ENCODE peak calls at places on chromosomes 12 and 14, in five cellular contexts. M, S, U, C and Z are unnamed samples.

GRCh38 chr14:57982802-57983201 is 116.9 kb upstream of the SLC35F4 start:
- DNase-seq in S (no peak), M (no peak), U (no peak), C (no peak), Z (no peak)

GRCh38 chr12:54572881-54573280 is 15.6 kb downstream of the PPP1R1A start:
- DNase-seq in U (no peak), M (peak; percentile 86), C (no peak), S (no peak), Z (no peak)

GRCh38 chr12:10701226-10701681 is 21.9 kb downstream of the YBX3 start:
- DNase-seq in U (no peak), S (no peak), C (no peak), M (no peak), Z (peak; percentile 78)

GRCh38 chr14:92040431-92041040 is 677 bp upstream of the TRIP11 start:
- DNase-seq in U (peak; percentile 12), S (peak; percentile 59), C (peak; percentile 54), M (peak; percentile 58), Z (peak; percentile 50)

GRCh38 chr14:68103841-68104240 is 284.3 kb downstream of the RAD51B start:
- DNase-seq in S (no peak), C (no peak), U (no peak), M (no peak), Z (no peak)

GRCh38 chr14:51242545-51243490 is 2.8 kb downstream of the TMX1 start:
- DNase-seq in M (peak; percentile 74), U (no peak), C (no peak), S (no peak), Z (peak; percentile 14)

GRCh38 chr12:19437996-19438395 is 1.3 kb upstream of the AEBP2 start:
- DNase-seq in C (no peak), S (no peak), M (no peak), U (no peak), Z (peak; percentile 13)

GRCh38 chr12:109534456-109534855 is 38.8 kb downstream of the MMAB start:
- DNase-seq in S (no peak), C (no peak), U (no peak), M (no peak), Z (no peak)

GRCh38 chr12:80892597-80893445 is 44.9 kb downstream of the LIN7A start:
- DNase-seq in M (peak; percentile 59), C (no peak), S (no peak), U (no peak), Z (peak; percentile 73)

GRCh38 chr12:120688527-120689071 is 1.6 kb downstream of the MLEC start:
- DNase-seq in U (no peak), S (peak; percentile 70), M (no peak), C (no peak), Z (peak; percentile 59)

GRCh38 chr12:24997970-24998582 is 49.2 kb upstream of the BCAT1 start:
- DNase-seq in S (no peak), C (peak; percentile 57), M (no peak), U (no peak), Z (peak; percentile 80)
- H3K4me3 ChIP-seq in S (no peak overlapping the region), C (no peak overlapping the region), M (no peak overlapping the region), U (no peak overlapping the region), Z (no peak overlapping the region)

DNA sequence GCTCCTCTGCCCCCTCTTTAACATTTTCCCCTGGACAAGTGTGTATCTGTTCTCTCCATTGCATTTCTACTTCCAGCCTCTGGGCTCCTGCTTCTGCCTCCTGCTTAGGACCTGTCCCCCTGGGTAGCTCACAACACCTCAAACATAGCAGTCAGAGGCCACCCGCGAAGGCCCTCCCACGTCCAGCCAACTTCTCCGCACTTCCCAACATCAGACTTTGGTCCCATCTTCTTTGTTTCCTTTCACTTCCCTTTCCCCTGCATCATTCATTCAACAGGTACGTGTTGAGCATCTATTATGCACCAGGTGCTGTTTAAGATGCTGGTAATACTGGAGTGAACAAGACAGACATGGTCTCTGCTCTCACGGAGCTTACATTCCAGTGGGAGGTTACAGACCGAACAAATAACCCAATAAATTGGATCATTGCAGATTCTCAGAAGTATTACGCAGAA is 3.1 kb downstream of the C12orf57 start:
- DNase-seq in U (no peak), S (no peak), M (no peak), C (no peak), Z (no peak)
- H3K9ac ChIP-seq in U (peak overlapping the region; percentile 88), S (peak overlapping the region; percentile 57), M (peak overlapping the region; percentile 52), C (no peak overlapping the region), Z (no peak overlapping the region)

DNA sequence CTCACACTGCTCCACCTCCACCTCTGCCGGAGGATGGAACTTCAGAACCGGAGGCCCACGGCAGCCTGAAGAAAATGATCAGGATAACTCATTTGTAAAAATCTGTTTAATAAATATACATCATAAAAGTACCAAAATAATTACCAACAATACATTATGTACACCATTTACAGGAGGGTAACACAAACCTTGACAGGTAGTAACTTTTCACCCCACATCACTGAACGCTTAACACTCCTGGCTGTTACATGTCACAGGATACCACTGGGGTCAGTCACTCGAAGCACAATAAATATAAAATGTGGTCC is 3.2 kb downstream of the NFKBIA start:
- DNase-seq in C (no peak), M (no peak), S (no peak), U (no peak), Z (no peak)
- H3K4me3 ChIP-seq in C (peak overlapping the region; percentile 61), M (peak overlapping the region; percentile 98), S (peak overlapping the region; percentile 72), U (no peak overlapping the region), Z (peak overlapping the region; percentile 91)

DNA sequence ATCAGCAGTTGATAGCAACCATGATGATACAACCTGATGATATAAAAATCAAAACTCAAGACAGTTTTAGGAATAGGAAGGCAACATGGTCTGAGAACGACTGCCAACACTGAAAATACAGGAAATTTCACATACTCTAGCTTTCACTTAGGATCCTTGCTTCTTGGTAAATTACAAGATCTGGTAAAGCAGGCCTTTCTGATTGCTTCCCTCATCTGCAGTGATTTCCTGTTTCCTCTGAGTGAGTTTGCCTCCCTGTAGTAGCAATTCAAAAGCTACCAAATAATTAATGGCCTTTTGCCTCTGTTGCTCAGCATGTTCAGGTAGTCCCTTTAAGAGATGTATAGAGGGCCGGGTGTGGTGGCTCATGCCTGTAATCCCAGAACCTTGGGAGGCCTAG is 2.0 kb upstream of the IRAK3 start:
- DNase-seq in C (no peak), M (peak; percentile 24), S (no peak), U (no peak), Z (no peak)
- H3K9ac ChIP-seq in C (no peak overlapping the region), M (no peak overlapping the region), S (no peak overlapping the region), U (no peak overlapping the region), Z (no peak overlapping the region)

DNA sequence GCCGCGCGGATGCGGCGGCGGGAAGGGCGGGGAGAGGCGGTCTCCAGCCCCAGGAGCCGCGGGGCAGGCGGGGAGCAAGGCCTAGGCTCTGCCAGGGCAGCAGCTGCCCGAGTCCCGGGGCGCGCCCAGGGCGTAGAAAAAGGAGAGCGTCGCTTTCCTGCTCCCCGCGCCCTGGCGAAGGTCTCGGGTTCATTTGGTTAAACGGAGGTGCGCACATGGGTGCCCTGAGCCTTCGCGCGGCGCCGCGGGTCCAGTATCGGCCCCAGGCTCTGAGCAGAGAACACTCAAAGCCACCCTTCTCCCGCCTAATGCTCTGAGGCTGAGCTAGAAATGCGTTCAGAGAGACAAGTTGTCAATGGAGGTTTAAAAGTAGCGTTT is 1.4 kb downstream of the TMEM132C start:
- DNase-seq in C (no peak), U (no peak), M (peak; percentile 76), S (no peak), Z (no peak)
- H3K4me3 ChIP-seq in C (no peak overlapping the region), U (no peak overlapping the region), M (peak overlapping the region; percentile 58), S (no peak overlapping the region), Z (peak overlapping the region; percentile 71)

GRCh38 chr12:124531906-124532305 is 35.5 kb downstream of the NCOR2 start:
- DNase-seq in M (no peak), C (no peak), S (no peak), U (no peak), Z (no peak)

GRCh38 chr12:124532331-124532750 is 35.1 kb downstream of the NCOR2 start:
- DNase-seq in C (no peak), M (no peak), S (no peak), U (no peak), Z (no peak)

GRCh38 chr12:124529595-124530276 is 37.7 kb downstream of the NCOR2 start:
- DNase-seq in U (no peak), S (no peak), M (no peak), C (no peak), Z (no peak)

GRCh38 chr12:124530637-124531263 is 36.7 kb downstream of the NCOR2 start:
- DNase-seq in M (no peak), S (no peak), C (no peak), U (no peak), Z (no peak)

GRCh38 chr12:124531281-124531745 is 36.1 kb downstream of the NCOR2 start:
- DNase-seq in C (no peak), S (no peak), U (no peak), M (no peak), Z (no peak)
- H3K9ac ChIP-seq in C (no peak overlapping the region), S (no peak overlapping the region), U (no peak overlapping the region), M (no peak overlapping the region), Z (no peak overlapping the region)

GRCh38 chr14:38987781-38988180 is 115.3 kb downstream of the SEC23A start:
- DNase-seq in C (no peak), S (no peak), U (no peak), M (no peak), Z (no peak)

GRCh38 chr14:38994721-38995120 is 108.3 kb downstream of the SEC23A start:
- DNase-seq in M (no peak), U (no peak), S (no peak), C (no peak), Z (no peak)

GRCh38 chr14:38992067-38992835 is 110.8 kb downstream of the SEC23A start:
- DNase-seq in U (no peak), M (no peak), C (no peak), S (no peak), Z (no peak)

DNA sequence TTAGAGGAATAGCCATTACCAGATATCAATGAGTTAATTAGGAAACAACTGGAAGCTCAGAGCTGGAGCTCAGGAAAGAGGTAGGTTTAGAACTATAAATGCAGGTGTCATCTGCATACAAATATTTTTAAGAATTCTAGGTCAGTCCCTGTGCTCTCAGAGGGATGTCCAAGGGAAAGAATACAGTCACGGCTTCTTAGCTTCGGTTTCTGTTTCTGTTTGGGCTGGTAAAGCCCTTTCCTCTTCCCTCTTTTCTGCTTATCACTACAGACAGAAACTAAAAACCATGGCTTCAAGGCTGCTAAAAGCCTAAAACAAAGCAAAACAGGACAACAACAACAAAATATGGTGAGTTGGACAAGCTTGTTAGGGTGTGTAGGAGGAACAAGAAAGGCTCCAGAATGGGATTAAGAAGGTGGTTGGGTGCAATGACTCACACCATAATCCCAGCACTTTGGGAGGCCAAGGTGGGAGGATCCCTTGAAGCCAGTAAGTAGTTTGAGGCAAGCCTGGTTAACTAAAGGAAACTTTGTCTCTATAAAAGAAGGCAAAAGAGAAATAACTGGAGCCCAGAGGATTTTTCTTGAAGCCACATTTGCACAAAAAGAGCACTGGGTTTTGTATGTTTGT is 113.0 kb downstream of the SEC23A start:
- DNase-seq in S (no peak), U (no peak), C (no peak), M (no peak), Z (no peak)
- H3K4me3 ChIP-seq in S (no peak overlapping the region), U (no peak overlapping the region), C (no peak overlapping the region), M (no peak overlapping the region), Z (no peak overlapping the region)